ENCODE peak calls at places on chromosomes 3 and 15, in five cellular contexts. L is IMR-90; K is transverse colon; X is foreskin fibroblast; H is naive thymus-derived CD8-positive, alpha-beta T cell. P is an unnamed sample.

GRCh38 chr3:129836381-129837056 is 57.0 kb downstream of the TMCC1 start:
- DNase-seq in X (no peak), L (peak; percentile 15), K (no peak), H (no peak), P (no peak)

GRCh38 chr3:48811524-48811923 is 36.1 kb downstream of the PRKAR2A start:
- DNase-seq in L (no peak), H (no peak), K (no peak), X (no peak), P (no peak)

GRCh38 chr15:88872706-88873105 is 22.6 kb downstream of the HAPLN3 start:
- DNase-seq in X (no peak), L (no peak), H (no peak), K (no peak), P (no peak)

GRCh38 chr3:190673157-190673556 is 159.3 kb downstream of the IL1RAP start:
- DNase-seq in H (no peak), K (no peak), L (peak; percentile 48), X (no peak), P (no peak)

GRCh38 chr15:22811640-22812039 is 25.2 kb downstream of the NIPA1 start:
- DNase-seq in H (no peak), K (peak; percentile 65), L (peak; percentile 12), X (peak; percentile 52), P (no peak)

GRCh38 chr15:91940466-91941381 is 87.2 kb downstream of the SLCO3A1 start:
- DNase-seq in X (no peak), K (no peak), L (no peak), H (no peak), P (no peak)

GRCh38 chr3:147493666-147494065 is 84.5 kb downstream of the ZIC1 start:
- DNase-seq in X (no peak), K (no peak), H (no peak), L (no peak), P (no peak)

GRCh38 chr3:123405936-123406510 is 42.9 kb downstream of the ADCY5 start:
- DNase-seq in X (no peak), L (no peak), H (no peak), K (no peak), P (no peak)

GRCh38 chr15:100638177-100638730 is 35.9 kb downstream of the ASB7 start:
- DNase-seq in H (no peak), X (no peak), K (no peak), L (no peak), P (no peak)

GRCh38 chr15:73517566-73517965 is 74.6 kb downstream of the REC114 start:
- DNase-seq in X (no peak), K (no peak), L (no peak), H (no peak), P (no peak)

GRCh38 chr3:152352559-152352958 is 83.8 kb downstream of the MBNL1 start:
- DNase-seq in H (no peak), K (no peak), L (no peak), X (no peak), P (no peak)

GRCh38 chr15:25234831-25235230 is 204.0 kb downstream of the UBE3A start:
- DNase-seq in L (no peak), K (no peak), H (no peak), X (no peak), P (no peak)

GRCh38 chr3:187063286-187064081 is 75.8 kb downstream of the RPL39L start:
- DNase-seq in K (no peak), L (peak; percentile 12), X (peak; percentile 14), H (no peak), P (no peak)

GRCh38 chr3:15272431-15273196 is 59.8 kb downstream of the SH3BP5 start:
- DNase-seq in X (no peak), K (no peak), H (no peak), L (no peak), P (no peak)

GRCh38 chr3:110894574-110894973 is 177.0 kb upstream of the NECTIN3 start:
- DNase-seq in K (no peak), L (no peak), X (no peak), H (no peak), P (no peak)

GRCh38 chr3:113287111-113287817 is 75.9 kb downstream of the BOC start:
- DNase-seq in X (peak; percentile 80), L (peak; percentile 92), H (no peak), K (no peak), P (no peak)

GRCh38 chr15:57375827-57376694 is at the start of gene CGNL1:
- DNase-seq in L (no peak), X (peak; percentile 50), K (peak; percentile 35), H (no peak), P (no peak)